ENCODE peak calls at places on chromosomes 3 and 15, in eight cellular contexts. I is activated effector memory CD4-positive, alpha-beta T cell treated with Interleukin-2 at 50 U/mL for 16 hours; F is NCI-H2081; O is HCT116; G is memory B cell; X is HCEC 1CT; N is AG08396; T is psoas muscle. S is an unnamed sample.
A peak's percentile ranks its signal among the peaks of the same experiment; 100 is the strongest.

GRCh38 chr3:29373016-29373690 is 92.3 kb downstream of the RBMS3 start:
- DNase-seq in F (no peak), I (no peak), N (no peak), X (no peak), G (no peak), O (no peak), T (no peak), S (no peak)

GRCh38 chr3:173739716-173740115 is 342.2 kb downstream of the NLGN1 start:
- DNase-seq in N (no peak), F (no peak), O (no peak), G (no peak), I (no peak), X (peak; percentile 43), T (no peak), S (no peak)

GRCh38 chr3:110767838-110768237 is 303.8 kb upstream of the NECTIN3 start:
- DNase-seq in O (no peak), I (no peak), T (no peak), X (no peak), N (no peak), G (no peak), F (no peak), S (no peak)

GRCh38 chr15:68552773-68553172 is 26.0 kb upstream of the CORO2B start:
- DNase-seq in I (no peak), F (peak; percentile 10), X (peak; percentile 8), G (no peak), O (no peak), N (no peak), T (no peak), S (no peak)

GRCh38 chr15:58260911-58261267 is 122.7 kb downstream of the AQP9 start:
- DNase-seq in O (no peak), F (no peak), T (peak; percentile 89), I (no peak), G (no peak), N (no peak), X (no peak), S (no peak)

GRCh38 chr3:39541917-39542329 is 74.4 kb downstream of the MOBP start:
- DNase-seq in X (peak; percentile 27), G (no peak), I (no peak), N (peak; percentile 8), T (no peak), O (peak; percentile 13), F (peak; percentile 32), S (peak; percentile 12)

GRCh38 chr3:105145516-105145915 is 221.2 kb upstream of the ALCAM start:
- DNase-seq in F (no peak), G (no peak), O (no peak), T (no peak), X (no peak), I (no peak), N (no peak), S (no peak)

GRCh38 chr15:68818088-68818670 is 2.5 kb downstream of the ANP32A start:
- DNase-seq in T (peak; percentile 85), F (peak; percentile 78), X (peak; percentile 48), I (peak; percentile 59), G (peak; percentile 42), N (peak; percentile 84), O (no peak), S (peak; percentile 70)

GRCh38 chr3:62261121-62261520 is 112.2 kb downstream of the FEZF2 start:
- DNase-seq in N (no peak), T (no peak), O (no peak), X (no peak), G (no peak), F (no peak), I (no peak), S (no peak)

GRCh38 chr3:156307704-156308103 is 187.3 kb downstream of the KCNAB1 start:
- DNase-seq in F (no peak), N (peak; percentile 27), G (no peak), X (peak; percentile 66), I (no peak), O (no peak), T (peak; percentile 64), S (no peak)

GRCh38 chr15:38176696-38177095 is 75.9 kb upstream of the SPRED1 start:
- DNase-seq in I (no peak), G (no peak), F (no peak), O (no peak), X (no peak), T (no peak), N (no peak), S (no peak)

GRCh38 chr3:56854856-56855620 is 53.3 kb upstream of the ARHGEF3 start:
- DNase-seq in G (no peak), T (no peak), I (no peak), O (no peak), N (no peak), X (no peak), F (no peak), S (no peak)